ENCODE peak calls at places on chromosomes 4 and X, in nine cellular contexts. V, B, R, Y, E, X, N, L and Q are unnamed samples.

GRCh38 chr4:13872145-13872544 is 244.6 kb upstream of the BOD1L1 start:
- DNase-seq in V (peak; percentile 39), Y (no peak), R (no peak), L (no peak), N (no peak), X (peak; percentile 3), B (no peak), E (no peak), Q (no peak)

GRCh38 chrX:7242613-7243012 is 94.7 kb upstream of the PUDP start:
- DNase-seq in X (no peak), L (no peak), N (no peak), Y (no peak), B (no peak), V (no peak), R (no peak), E (no peak), Q (no peak)

GRCh38 chr4:41146716-41147506 is 67.4 kb downstream of the APBB2 start:
- DNase-seq in E (no peak), L (peak; percentile 57), R (no peak), B (peak; percentile 62), X (peak; percentile 82), N (peak; percentile 33), V (peak; percentile 50), Y (peak; percentile 58), Q (peak; percentile 62)

GRCh38 chr4:103075435-103075893 is 1.1 kb downstream of the SLC9B2 start:
- DNase-seq in B (no peak), R (no peak), E (no peak), Y (no peak), L (peak; percentile 45), V (no peak), N (no peak), X (peak; percentile 30), Q (peak; percentile 79)

GRCh38 chr4:124000233-124000632 is 603.6 kb downstream of the SPRY1 start:
- DNase-seq in L (no peak), E (no peak), N (no peak), B (no peak), Y (no peak), R (no peak), V (no peak), X (peak; percentile 38), Q (no peak)

GRCh38 chr4:48484494-48485168 is 1.5 kb downstream of the SLC10A4 start:
- DNase-seq in V (no peak), N (no peak), Y (no peak), E (no peak), X (no peak), R (no peak), B (no peak), L (no peak), Q (no peak)

GRCh38 chr4:41532336-41532735 is 5.6 kb upstream of the LIMCH1 start:
- DNase-seq in R (no peak), L (no peak), N (no peak), B (no peak), V (no peak), Y (no peak), E (no peak), X (no peak), Q (no peak)

GRCh38 chr4:8725845-8726244 is 133.3 kb downstream of the CPZ start:
- DNase-seq in X (no peak), V (no peak), Y (no peak), E (no peak), B (peak; percentile 28), L (no peak), R (no peak), N (no peak), Q (no peak)

GRCh38 chrX:29143356-29143755 is 556.1 kb downstream of the IL1RAPL1 start:
- DNase-seq in N (no peak), V (peak; percentile 0), Y (no peak), X (peak; percentile 60), R (no peak), E (no peak), L (peak; percentile 57), B (no peak), Q (no peak)

GRCh38 chrX:32871636-32872035 is 339.7 kb downstream of the DMD start:
- DNase-seq in R (no peak), B (no peak), Y (no peak), N (no peak), V (no peak), E (no peak), X (no peak), L (no peak), Q (no peak)

GRCh38 chrX:119809185-119809666 is 17.8 kb upstream of the RPL39 start:
- DNase-seq in E (no peak), N (no peak), X (peak; percentile 42), V (peak; percentile 9), B (no peak), L (peak; percentile 74), R (no peak), Y (no peak), Q (no peak)

GRCh38 chr4:152094851-152095700 is 334.3 kb upstream of the GATB start:
- DNase-seq in L (peak; percentile 81), B (no peak), E (no peak), R (no peak), Y (no peak), N (no peak), V (peak; percentile 68), X (peak; percentile 79), Q (no peak)

GRCh38 chr4:138451264-138451663 is 209.1 kb upstream of the SLC7A11 start:
- DNase-seq in R (no peak), N (no peak), V (no peak), E (no peak), X (no peak), B (no peak), L (no peak), Y (no peak), Q (no peak)

GRCh38 chr4:2350982-2351381 is 67.5 kb downstream of the ZFYVE28 start:
- DNase-seq in N (no peak), R (no peak), E (no peak), X (no peak), Y (no peak), L (no peak), B (peak; percentile 8), V (no peak), Q (no peak)

GRCh38 chr4:71441186-71442169 is 102.7 kb downstream of the SLC4A4 start:
- DNase-seq in X (peak; percentile 68), N (no peak), Y (no peak), B (no peak), R (no peak), L (no peak), V (peak; percentile 25), E (no peak), Q (no peak)

GRCh38 chr4:6681191-6681590 is 12.5 kb upstream of the S100P start:
- DNase-seq in X (no peak), L (no peak), N (no peak), Y (no peak), E (no peak), B (no peak), R (no peak), V (no peak), Q (no peak)

GRCh38 chr4:172683016-172683415 is 485.6 kb upstream of the GALNT7 start:
- DNase-seq in Y (no peak), N (no peak), B (no peak), X (peak; percentile 45), V (peak; percentile 34), R (no peak), L (peak; percentile 9), E (no peak), Q (no peak)

GRCh38 chr4:813900-814299 is 12.0 kb downstream of the CPLX1 start:
- DNase-seq in L (no peak), E (no peak), N (no peak), R (no peak), Y (no peak), V (no peak), B (peak; percentile 73), X (no peak), Q (peak; percentile 74)

GRCh38 chrX:41441934-41442823 is 5.0 kb upstream of the NYX start:
- DNase-seq in Y (peak; percentile 29), E (peak; percentile 76), R (peak; percentile 80), B (peak; percentile 95), N (peak; percentile 36), V (peak; percentile 85), X (peak; percentile 54), L (peak; percentile 82), Q (peak; percentile 94)

GRCh38 chrX:10656214-10656613 is 35.8 kb upstream of the MID1 start:
- DNase-seq in L (no peak), N (no peak), R (no peak), V (no peak), Y (no peak), B (no peak), E (no peak), X (no peak), Q (no peak)

GRCh38 chr4:40661803-40662202 is 32.1 kb upstream of the RBM47 start:
- DNase-seq in N (no peak), Y (no peak), R (no peak), X (no peak), B (no peak), V (no peak), E (no peak), L (no peak), Q (no peak)